ENCODE peak calls at places on chromosomes 3 and 15, in eight cellular contexts. One of them, this sample, is unnamed.

GRCh38 chr3:189049458-189050231 is 122.1 kb upstream of the TPRG1 start:
- DNase-seq in NCI-H2171: no peak
- DNase-seq in AG04449: no peak
- DNase-seq in AG08395: no peak
- DNase-seq in M059J: no peak
- DNase-seq in AG09319: no peak
- DNase-seq in tibial artery: no peak
- DNase-seq in NCI-H146: no peak
- DNase-seq in this sample: no peak

GRCh38 chr3:179608931-179609720 is 4.5 kb downstream of the NDUFB5 start:
- DNase-seq in NCI-H146: no peak
- DNase-seq in tibial artery: no peak
- DNase-seq in AG04449: no peak
- DNase-seq in M059J: no peak
- DNase-seq in AG09319: no peak
- DNase-seq in AG08395: no peak
- DNase-seq in NCI-H2171: no peak
- DNase-seq in this sample: no peak

GRCh38 chr3:123684636-123685035 is 99.8 kb upstream of the HACD2 start:
- DNase-seq in NCI-H146: no peak
- DNase-seq in NCI-H2171: no peak
- DNase-seq in AG09319: no peak
- DNase-seq in M059J: no peak
- DNase-seq in AG08395: no peak
- DNase-seq in AG04449: no peak
- DNase-seq in tibial artery: peak
- DNase-seq in this sample: no peak

GRCh38 chr3:179971280-179971679 is 65.5 kb downstream of the PEX5L start:
- DNase-seq in NCI-H146: peak
- DNase-seq in NCI-H2171: peak
- DNase-seq in tibial artery: no peak
- DNase-seq in AG09319: no peak
- DNase-seq in AG04449: no peak
- DNase-seq in AG08395: no peak
- DNase-seq in M059J: no peak
- DNase-seq in this sample: no peak

GRCh38 chr15:31869640-31870335 is 160.5 kb upstream of the CHRNA7 start:
- DNase-seq in NCI-H146: no peak
- DNase-seq in AG08395: no peak
- DNase-seq in NCI-H2171: no peak
- DNase-seq in AG04449: no peak
- DNase-seq in AG09319: no peak
- DNase-seq in tibial artery: no peak
- DNase-seq in M059J: no peak
- DNase-seq in this sample: peak

GRCh38 chr3:184172681-184173373 is 1.8 kb upstream of the AP2M1 start:
- DNase-seq in tibial artery: no peak
- DNase-seq in AG08395: peak
- DNase-seq in AG04449: peak
- DNase-seq in AG09319: no peak
- DNase-seq in NCI-H2171: no peak
- DNase-seq in M059J: peak
- DNase-seq in NCI-H146: no peak
- DNase-seq in this sample: peak

GRCh38 chr3:147410518-147411234 is 1.5 kb downstream of the ZIC1 start:
- DNase-seq in AG09319: no peak
- DNase-seq in NCI-H146: no peak
- DNase-seq in tibial artery: no peak
- DNase-seq in M059J: peak
- DNase-seq in AG04449: no peak
- DNase-seq in NCI-H2171: no peak
- DNase-seq in AG08395: no peak
- DNase-seq in this sample: peak

GRCh38 chr3:193812791-193813505 is 219.9 kb downstream of the OPA1 start:
- DNase-seq in AG09319: no peak
- DNase-seq in M059J: no peak
- DNase-seq in NCI-H146: no peak
- DNase-seq in tibial artery: no peak
- DNase-seq in AG04449: no peak
- DNase-seq in NCI-H2171: no peak
- DNase-seq in AG08395: no peak
- DNase-seq in this sample: no peak

GRCh38 chr15:22229971-22230815 is 149.9 kb downstream of the OR4M2 start:
- DNase-seq in AG04449: no peak
- DNase-seq in M059J: no peak
- DNase-seq in AG09319: no peak
- DNase-seq in NCI-H146: no peak
- DNase-seq in AG08395: no peak
- DNase-seq in NCI-H2171: no peak
- DNase-seq in tibial artery: no peak
- DNase-seq in this sample: no peak

GRCh38 chr3:112973325-112974177 is 1.4 kb downstream of the CD200R1 start:
- DNase-seq in AG04449: no peak
- DNase-seq in NCI-H2171: no peak
- DNase-seq in M059J: no peak
- DNase-seq in AG08395: no peak
- DNase-seq in AG09319: no peak
- DNase-seq in NCI-H146: no peak
- DNase-seq in tibial artery: no peak
- DNase-seq in this sample: no peak

GRCh38 chr15:99126930-99127329 is 22.1 kb downstream of the SYNM start:
- DNase-seq in AG04449: no peak
- DNase-seq in AG09319: no peak
- DNase-seq in NCI-H146: no peak
- DNase-seq in NCI-H2171: no peak
- DNase-seq in tibial artery: no peak
- DNase-seq in M059J: no peak
- DNase-seq in AG08395: no peak
- DNase-seq in this sample: no peak

GRCh38 chr15:59707619-59708018 is 18.5 kb upstream of the BNIP2 start:
- DNase-seq in AG08395: no peak
- DNase-seq in AG04449: no peak
- DNase-seq in NCI-H146: no peak
- DNase-seq in M059J: no peak
- DNase-seq in NCI-H2171: no peak
- DNase-seq in tibial artery: no peak
- DNase-seq in AG09319: no peak
- DNase-seq in this sample: no peak

GRCh38 chr15:27176785-27177406 is 205.9 kb downstream of the GABRG3 start:
- DNase-seq in AG08395: no peak
- DNase-seq in NCI-H146: no peak
- DNase-seq in AG09319: no peak
- DNase-seq in tibial artery: no peak
- DNase-seq in M059J: no peak
- DNase-seq in NCI-H2171: no peak
- DNase-seq in AG04449: no peak
- DNase-seq in this sample: no peak

GRCh38 chr3:58584690-58585004 is 7.5 kb upstream of the FAM107A start:
- DNase-seq in AG08395: no peak
- DNase-seq in NCI-H146: no peak
- DNase-seq in NCI-H2171: no peak
- DNase-seq in AG09319: no peak
- DNase-seq in AG04449: no peak
- DNase-seq in tibial artery: no peak
- DNase-seq in M059J: no peak
- DNase-seq in this sample: no peak

GRCh38 chr3:185737020-185737419 is 87.8 kb downstream of the IGF2BP2 start:
- DNase-seq in AG09319: no peak
- DNase-seq in NCI-H2171: no peak
- DNase-seq in tibial artery: no peak
- DNase-seq in M059J: no peak
- DNase-seq in AG08395: no peak
- DNase-seq in NCI-H146: no peak
- DNase-seq in AG04449: no peak
- DNase-seq in this sample: peak

GRCh38 chr3:184629555-184630160 is 68.1 kb downstream of the EPHB3 start:
- DNase-seq in M059J: no peak
- DNase-seq in NCI-H2171: no peak
- DNase-seq in AG04449: no peak
- DNase-seq in tibial artery: no peak
- DNase-seq in AG08395: no peak
- DNase-seq in NCI-H146: no peak
- DNase-seq in AG09319: no peak
- DNase-seq in this sample: no peak

GRCh38 chr3:38003371-38003816 is 12.8 kb downstream of the VILL start:
- DNase-seq in tibial artery: no peak
- DNase-seq in AG04449: no peak
- DNase-seq in NCI-H2171: no peak
- DNase-seq in NCI-H146: peak
- DNase-seq in AG09319: no peak
- DNase-seq in M059J: no peak
- DNase-seq in AG08395: peak
- DNase-seq in this sample: no peak

GRCh38 chr15:70892912-70893560 is 410 bp downstream of the LRRC49 start:
- DNase-seq in NCI-H2171: no peak
- DNase-seq in tibial artery: no peak
- DNase-seq in AG09319: peak
- DNase-seq in AG04449: no peak
- DNase-seq in NCI-H146: peak
- DNase-seq in AG08395: peak
- DNase-seq in M059J: peak
- DNase-seq in this sample: peak

GRCh38 chr3:50552598-50552997 is 14.9 kb downstream of the C3orf18 start:
- DNase-seq in NCI-H146: no peak
- DNase-seq in AG04449: no peak
- DNase-seq in AG08395: no peak
- DNase-seq in M059J: peak
- DNase-seq in NCI-H2171: no peak
- DNase-seq in AG09319: no peak
- DNase-seq in tibial artery: no peak
- DNase-seq in this sample: no peak

GRCh38 chr3:111690242-111690641 is 95.1 kb upstream of the ZBED2 start:
- DNase-seq in AG08395: peak
- DNase-seq in NCI-H2171: no peak
- DNase-seq in AG04449: no peak
- DNase-seq in M059J: peak
- DNase-seq in tibial artery: no peak
- DNase-seq in AG09319: no peak
- DNase-seq in NCI-H146: peak
- DNase-seq in this sample: peak

GRCh38 chr15:38867556-38867955 is 302.9 kb upstream of the RASGRP1 start:
- DNase-seq in NCI-H2171: no peak
- DNase-seq in NCI-H146: no peak
- DNase-seq in AG08395: no peak
- DNase-seq in AG04449: no peak
- DNase-seq in AG09319: no peak
- DNase-seq in tibial artery: no peak
- DNase-seq in M059J: peak
- DNase-seq in this sample: no peak